ENCODE peak calls at places on chromosomes 11 and 22, in five cellular contexts. Z is amniotic epithelial cell; I is stimulated activated CD8-positive, alpha-beta memory T cell treated with anti-CD3 and anti-CD28 coated beads, Interleukin-12 subunit alpha, Interleukin-12 subunit beta, amount 100 ng/mL, for 4 hours; J is body of pancreas; L is OCI-M1. O is an unnamed sample.

GRCh38 chr11:123559418-123559817 is 95.0 kb downstream of the SCN3B start:
- DNase-seq in Z (no peak), I (no peak), J (no peak), L (no peak), O (no peak)

GRCh38 chr22:25853902-25854301 is 111.9 kb downstream of the MYO18B start:
- DNase-seq in Z (no peak), I (no peak), J (no peak), L (peak; percentile 59), O (no peak)

GRCh38 chr22:50399751-50400331 is 56.7 kb downstream of the PPP6R2 start:
- DNase-seq in Z (peak; percentile 21), I (no peak), J (peak; percentile 45), L (peak; percentile 37), O (peak; percentile 20)

GRCh38 chr11:128420943-128421342 is 166.4 kb downstream of the ETS1 start:
- DNase-seq in Z (peak; percentile 98), I (no peak), J (no peak), L (no peak), O (no peak)

GRCh38 chr22:48372395-48372794 is 1455.3 kb downstream of the BRD1 start:
- DNase-seq in Z (no peak), I (no peak), J (no peak), L (no peak), O (no peak)

GRCh38 chr11:112023104-112023503 is 2.1 kb upstream of the DLAT start:
- DNase-seq in Z (no peak), I (no peak), J (no peak), L (peak; percentile 63), O (no peak)

GRCh38 chr11:105870521-105871113 is 151.4 kb downstream of the MSANTD4 start:
- DNase-seq in Z (peak; percentile 8), I (no peak), J (no peak), L (no peak), O (no peak)

GRCh38 chr22:31789803-31790202 is 36.0 kb downstream of the DEPDC5 start:
- DNase-seq in Z (no peak), I (no peak), J (no peak), L (peak; percentile 82), O (no peak)

GRCh38 chr22:47757741-47758140 is 995.3 kb downstream of the TBC1D22A start:
- DNase-seq in Z (peak; percentile 1), I (no peak), J (no peak), L (no peak), O (no peak)

GRCh38 chr11:114040706-114041211 is 18.8 kb upstream of the ZBTB16 start:
- DNase-seq in Z (peak; percentile 86), I (no peak), J (no peak), L (peak; percentile 34), O (no peak)

GRCh38 chr22:35785181-35785923 is 67.7 kb downstream of the APOL5 start:
- DNase-seq in Z (peak; percentile 52), I (no peak), J (no peak), L (peak; percentile 88), O (no peak)

GRCh38 chr11:94149435-94149834 is 20.8 kb downstream of the PANX1 start:
- DNase-seq in Z (peak; percentile 56), I (no peak), J (no peak), L (no peak), O (no peak)

GRCh38 chr11:90556612-90557011 is 333.8 kb upstream of the CHORDC1 start:
- DNase-seq in Z (no peak), I (no peak), J (no peak), L (no peak), O (no peak)

GRCh38 chr11:67082071-67082791 is 25.6 kb downstream of the RHOD start:
- DNase-seq in Z (no peak), I (no peak), J (no peak), L (peak; percentile 63), O (no peak)

GRCh38 chr22:29375436-29376076 is 12.8 kb downstream of the AP1B1 start:
- DNase-seq in Z (peak; percentile 28), I (no peak), J (no peak), L (peak; percentile 40), O (no peak)

GRCh38 chr11:76298255-76298654 is 82.7 kb downstream of the THAP12 start:
- DNase-seq in Z (no peak), I (no peak), J (no peak), L (no peak), O (no peak)

GRCh38 chr11:12745787-12746186 is 71.6 kb downstream of the TEAD1 start:
- DNase-seq in Z (no peak), I (no peak), J (no peak), L (no peak), O (no peak)

GRCh38 chr11:63993983-63994382 is 7.7 kb downstream of the OTUB1 start:
- DNase-seq in Z (no peak), I (no peak), J (no peak), L (no peak), O (no peak)

GRCh38 chr11:105181521-105181920 is 42.0 kb upstream of the CARD18 start:
- DNase-seq in Z (peak; percentile 81), I (no peak), J (no peak), L (peak; percentile 21), O (no peak)

GRCh38 chr11:2886191-2886894 is 768 bp upstream of the CDKN1C start:
- DNase-seq in Z (no peak), I (no peak), J (no peak), L (peak; percentile 16), O (no peak)

GRCh38 chr22:48695731-48696305 is 1131.9 kb downstream of the BRD1 start:
- DNase-seq in Z (no peak), I (no peak), J (no peak), L (no peak), O (no peak)

GRCh38 chr11:74449369-74449931 is 17.9 kb downstream of the KCNE3 start:
- DNase-seq in Z (peak; percentile 78), I (no peak), J (peak; percentile 48), L (peak; percentile 99), O (no peak)

GRCh38 chr22:32861330-32861729 is 59.8 kb downstream of the TIMP3 start:
- DNase-seq in Z (no peak), I (no peak), J (no peak), L (no peak), O (no peak)